ENCODE peak calls at places on chromosomes 2 and 18, in ten cellular contexts. O is neural crest cell; B is cardiac septum; X is Peyer's patch; T is non-pigmented ciliary epithelial cell; J is activated CD4-positive, alpha-beta T cell treated with anti-CD3 and anti-CD28 coated beads, Interleukin-2, amount 50 U/mL, for 1 hour; D is germinal center; S is NCI-H1436; A is HT1080; Y is left lung. N is an unnamed sample.

GRCh38 chr2:225479386-225479785 is 79.9 kb downstream of the NYAP2 start:
- DNase-seq in O (no peak), B (no peak), X (no peak), T (no peak), J (no peak), D (no peak), S (no peak), A (no peak), Y (no peak), N (no peak)

GRCh38 chr18:12750076-12750707 is 47.4 kb downstream of the PSMG2 start:
- DNase-seq in O (no peak), B (no peak), X (no peak), T (no peak), J (no peak), D (peak), S (no peak), A (no peak), Y (no peak), N (peak)

GRCh38 chr2:151987484-151987883 is 111.4 kb downstream of the CACNB4 start:
- DNase-seq in O (no peak), B (no peak), X (no peak), T (no peak), J (no peak), D (no peak), S (no peak), A (no peak), Y (no peak), N (no peak)

GRCh38 chr2:129118296-129118695 is 799.6 kb upstream of the HS6ST1 start:
- DNase-seq in O (no peak), B (no peak), X (no peak), T (no peak), J (no peak), D (no peak), S (no peak), A (no peak), Y (no peak), N (no peak)

GRCh38 chr2:230671117-230671516 is 41.5 kb upstream of the CAB39 start:
- DNase-seq in O (no peak), B (no peak), X (no peak), T (peak), J (no peak), D (no peak), S (no peak), A (peak), Y (no peak), N (no peak)

GRCh38 chr2:75327334-75327733 is 128.0 kb upstream of the TACR1 start:
- DNase-seq in O (no peak), B (no peak), X (no peak), T (no peak), J (no peak), D (no peak), S (no peak), A (no peak), Y (no peak), N (no peak)

GRCh38 chr2:48065096-48065495 is 158.8 kb upstream of the FBXO11 start:
- DNase-seq in O (no peak), B (no peak), X (no peak), T (no peak), J (no peak), D (no peak), S (no peak), A (no peak), Y (no peak), N (no peak)

GRCh38 chr18:67583621-67584020 is 67.1 kb upstream of the DSEL start:
- DNase-seq in O (no peak), B (no peak), X (no peak), T (no peak), J (no peak), D (no peak), S (no peak), A (no peak), Y (no peak), N (no peak)

GRCh38 chr18:68611301-68611700 is 103.6 kb downstream of the TMX3 start:
- DNase-seq in O (no peak), B (no peak), X (no peak), T (no peak), J (no peak), D (no peak), S (no peak), A (no peak), Y (no peak), N (no peak)

GRCh38 chr18:23593720-23594119 is 7.4 kb upstream of the NPC1 start:
- DNase-seq in O (no peak), B (no peak), X (no peak), T (peak), J (no peak), D (no peak), S (no peak), A (peak), Y (no peak), N (no peak)